ENCODE peak calls at places on chromosomes 3 and 15, in four cellular contexts. X is HL-60, E is IMR-90, M is fibroblast of mammary gland. C is an unnamed sample.

GRCh38 chr3:198071602-198072285 is 111.7 kb downstream of the LMLN start:
- DNase-seq in E (peak; percentile 97), M (peak; percentile 88), X (no peak), C (no peak)

GRCh38 chr15:24076090-24076784 is 389.1 kb upstream of the NDN start:
- DNase-seq in X (no peak), E (no peak), M (no peak), C (no peak)

GRCh38 chr15:63884953-63885352 is 51.2 kb upstream of the HERC1 start:
- DNase-seq in E (no peak), M (no peak), X (no peak), C (no peak)

GRCh38 chr3:104273046-104273649 is 1093.6 kb upstream of the ALCAM start:
- DNase-seq in M (peak; percentile 51), E (peak; percentile 53), X (no peak), C (no peak)

GRCh38 chr3:181288145-181288544 is 298.6 kb upstream of the DNAJC19 start:
- DNase-seq in E (no peak), X (no peak), M (no peak), C (no peak)

GRCh38 chr15:90955911-90956310 is 1.2 kb downstream of the RCCD1 start:
- DNase-seq in M (no peak), E (no peak), X (no peak), C (peak; percentile 75)

GRCh38 chr3:37171144-37171543 is 3.2 kb downstream of the LRRFIP2 start:
- DNase-seq in X (no peak), E (no peak), M (no peak), C (peak; percentile 34)

GRCh38 chr3:159252772-159253384 is 451.0 kb downstream of the MFSD1 start:
- DNase-seq in E (peak; percentile 41), X (peak; percentile 21), M (peak; percentile 82), C (no peak)

GRCh38 chr3:12986986-12987385 is 86.2 kb downstream of the IQSEC1 start:
- DNase-seq in E (no peak), X (no peak), M (no peak), C (no peak)

GRCh38 chr15:98884894-98885293 is 122.7 kb downstream of the PGPEP1L start:
- DNase-seq in E (no peak), X (no peak), M (no peak), C (no peak)

GRCh38 chr15:31326729-31327673 is at the start of gene KLF13:
- DNase-seq in X (no peak), M (peak; percentile 55), E (peak; percentile 64), C (peak; percentile 88)

GRCh38 chr3:197801801-197802504 is 10.9 kb downstream of the LRCH3 start:
- DNase-seq in M (peak; percentile 53), E (peak; percentile 51), X (no peak), C (no peak)

GRCh38 chr3:58063424-58063823 is 55.2 kb downstream of the FLNB start:
- DNase-seq in M (peak; percentile 88), X (no peak), E (peak; percentile 86), C (no peak)

GRCh38 chr3:97384581-97384980 is 380.0 kb upstream of the ARL6 start:
- DNase-seq in M (no peak), X (no peak), E (no peak), C (no peak)

GRCh38 chr15:32870240-32871033 is 152.6 kb downstream of the GREM1 start:
- DNase-seq in X (no peak), M (peak; percentile 99), E (peak; percentile 100), C (no peak)

GRCh38 chr15:90232941-90233700 is 620 bp downstream of the CIB1 start:
- DNase-seq in E (peak; percentile 26), X (peak; percentile 65), M (peak; percentile 51), C (peak; percentile 91)

GRCh38 chr3:32781211-32781968 is 36.4 kb upstream of the TRIM71 start:
- DNase-seq in X (peak; percentile 38), M (peak; percentile 65), E (peak; percentile 68), C (peak; percentile 79)

GRCh38 chr15:39625856-39626255 is 45.0 kb downstream of the THBS1 start:
- DNase-seq in X (no peak), M (peak; percentile 57), E (peak; percentile 56), C (no peak)

GRCh38 chr15:39874890-39875549 is 45.0 kb downstream of the GPR176 start:
- DNase-seq in E (no peak), X (no peak), M (peak; percentile 69), C (no peak)

GRCh38 chr3:73206006-73206405 is 144.5 kb downstream of the EBLN2 start:
- DNase-seq in M (no peak), E (no peak), X (no peak), C (no peak)

GRCh38 chr3:54882114-54882833 is 45.6 kb downstream of the LRTM1 start:
- DNase-seq in X (no peak), M (peak; percentile 98), E (peak; percentile 98), C (no peak)

GRCh38 chr3:66403268-66403990 is 97.4 kb downstream of the LRIG1 start:
- DNase-seq in X (no peak), M (peak; percentile 75), E (peak; percentile 74), C (no peak)

GRCh38 chr3:172046268-172046915 is 7.0 kb downstream of the FNDC3B start:
- DNase-seq in M (no peak), X (peak; percentile 6), E (peak; percentile 50), C (no peak)

GRCh38 chr3:8900065-8900464 is 63.2 kb downstream of the RAD18 start:
- DNase-seq in E (peak; percentile 47), X (no peak), M (peak; percentile 8), C (no peak)

GRCh38 chr15:87981969-87982368 is 274.6 kb downstream of the NTRK3 start:
- DNase-seq in X (no peak), M (no peak), E (no peak), C (no peak)

GRCh38 chr3:185825639-185826481 is 1.0 kb upstream of the IGF2BP2 start:
- DNase-seq in M (peak; percentile 37), E (peak; percentile 44), X (no peak), C (peak; percentile 81)

GRCh38 chr3:125142418-125142778 is 70.2 kb downstream of the SLC12A8 start:
- DNase-seq in X (no peak), M (no peak), E (no peak), C (no peak)
- H3K4me3 ChIP-seq in X (peak overlapping the region; percentile 22), M (no peak overlapping the region), E (no peak overlapping the region), C (no peak overlapping the region)

DNA sequence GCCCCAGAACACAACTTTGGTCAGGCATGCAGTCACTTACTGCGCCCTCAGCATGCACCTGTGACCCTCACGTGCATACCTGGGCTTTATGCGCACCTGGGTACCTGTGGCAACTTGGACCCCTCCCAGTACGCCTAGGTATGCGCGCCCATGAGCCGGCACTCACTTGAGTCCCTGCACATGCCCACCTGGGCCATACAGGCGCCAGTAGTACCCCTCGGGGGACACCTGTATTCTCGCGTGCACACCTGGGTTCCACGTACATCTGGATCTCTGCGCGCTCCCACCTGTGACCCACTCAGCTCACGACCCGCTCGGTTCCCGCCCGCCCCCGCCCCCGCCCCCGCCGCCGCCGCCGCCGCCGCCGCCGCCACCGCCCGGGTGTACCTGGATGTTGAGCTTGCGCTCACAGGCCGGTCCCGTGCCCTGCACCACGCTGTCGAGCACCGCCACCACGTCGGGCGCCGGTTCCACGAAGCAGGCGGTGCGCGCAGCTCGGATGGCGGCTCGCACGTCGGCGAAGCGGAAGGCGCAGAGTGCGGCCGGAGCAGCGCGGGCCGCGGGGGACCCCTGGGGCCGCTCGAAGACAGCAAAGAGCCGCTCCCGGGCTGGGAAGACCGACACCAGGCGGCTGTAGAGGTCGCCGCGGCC is 1.4 kb downstream of the PLXND1 start:
- DNase-seq in E (no peak), X (no peak), M (no peak), C (no peak)
- TF ChIP-seq CTCF in E (no peak), X (no peak), M (no peak), C (no peak)

DNA sequence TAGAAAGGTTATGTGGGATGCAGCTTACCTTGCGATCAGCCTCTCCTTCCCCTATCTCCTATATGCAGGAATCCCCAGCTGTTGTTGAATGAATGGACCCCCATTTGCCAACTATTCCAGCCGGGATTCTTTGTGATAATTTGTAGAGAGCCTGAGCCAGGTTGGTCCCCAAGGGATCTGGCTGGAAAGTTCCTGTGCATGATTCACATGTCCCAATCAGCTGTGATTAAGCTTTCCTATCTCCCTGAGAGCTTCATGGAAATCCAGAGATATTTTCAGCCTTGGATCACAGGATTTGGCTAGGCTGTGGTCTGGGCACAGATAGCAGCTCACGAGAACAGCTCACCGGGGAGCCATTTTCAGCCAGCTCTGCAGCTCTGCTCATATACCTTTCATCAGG is 76.7 kb downstream of the ARNT2 start:
- DNase-seq in M (peak; percentile 97), E (peak; percentile 97), X (no peak), C (no peak)
- H3K4me3 ChIP-seq in M (peak overlapping the region; percentile 28), E (peak overlapping the region; percentile 8), X (no peak overlapping the region), C (no peak overlapping the region)

GRCh38 chr3:24830230-24831152 is 335.8 kb upstream of the THRB start:
- DNase-seq in E (no peak), M (no peak), X (no peak), C (peak; percentile 21)

GRCh38 chr3:24829632-24830229 is 335.1 kb upstream of the THRB start:
- DNase-seq in M (no peak), E (no peak), X (no peak), C (peak; percentile 28)

GRCh38 chr3:24832878-24833277 is 338.2 kb upstream of the THRB start:
- DNase-seq in M (peak; percentile 15), E (no peak), X (no peak), C (no peak)

GRCh38 chr3:24834442-24834841 is 339.8 kb upstream of the THRB start:
- DNase-seq in X (no peak), M (no peak), E (no peak), C (no peak)

GRCh38 chr3:24829011-24829581 is 334.4 kb upstream of the THRB start:
- DNase-seq in X (no peak), E (no peak), M (no peak), C (no peak)
- TF ChIP-seq CTCF in X (no peak), E (no peak), M (no peak), C (no peak)

C was measured in mucosa of descending colon.